ENCODE peak calls at places on chromosomes 7 and 10, in ten cellular contexts. P is heart left ventricle, U is upper lobe of right lung, D is cardiac muscle cell, Q is tibial nerve, X is lung, W is body of pancreas, A is neural progenitor cell, B is Peyer's patch, G is IMR-90. L is an unnamed sample.

GRCh38 chr10:1625079-1625478 is 112.2 kb downstream of the ADARB2 start:
- DNase-seq in W (no peak), X (no peak), U (peak; percentile 29), D (no peak), A (no peak), G (no peak), B (no peak), P (no peak), Q (no peak), L (no peak)

GRCh38 chr7:77327067-77327931 is 88.8 kb downstream of the GSAP start:
- DNase-seq in W (peak; percentile 31), P (no peak), A (no peak), X (peak; percentile 46), G (peak; percentile 91), U (peak; percentile 79), Q (no peak), B (no peak), D (peak; percentile 86), L (peak; percentile 89)

GRCh38 chr7:137081694-137082093 is 213.2 kb downstream of the CHRM2 start:
- DNase-seq in B (peak; percentile 46), W (peak; percentile 35), D (peak; percentile 97), X (peak; percentile 45), Q (no peak), P (peak; percentile 77), A (no peak), G (peak; percentile 98), U (no peak), L (no peak)

GRCh38 chr7:44650772-44651171 is 44.3 kb downstream of the OGDH start:
- DNase-seq in D (no peak), U (no peak), X (no peak), A (no peak), W (no peak), G (no peak), B (peak; percentile 31), Q (no peak), P (peak; percentile 72), L (no peak)

GRCh38 chr7:78563186-78563585 is 764.6 kb downstream of the PHTF2 start:
- DNase-seq in A (no peak), G (no peak), U (no peak), P (no peak), Q (no peak), D (no peak), X (no peak), B (no peak), W (no peak), L (no peak)

GRCh38 chr10:13651969-13652720 is 65.4 kb downstream of the PRPF18 start:
- DNase-seq in U (no peak), G (no peak), B (no peak), P (no peak), W (no peak), D (no peak), A (no peak), X (no peak), Q (no peak), L (no peak)

GRCh38 chr10:103021897-103022286 is 103.8 kb downstream of the CNNM2 start:
- DNase-seq in A (no peak), U (no peak), D (peak; percentile 21), Q (no peak), W (no peak), G (peak; percentile 97), X (no peak), P (no peak), B (no peak), L (no peak)

GRCh38 chr10:99676435-99676834 is 17.1 kb downstream of the ENTPD7 start:
- DNase-seq in G (peak; percentile 94), W (no peak), U (no peak), Q (no peak), X (no peak), A (no peak), D (peak; percentile 79), P (no peak), B (no peak), L (no peak)

GRCh38 chr7:45147858-45148652 is 9.5 kb upstream of the RAMP3 start:
- DNase-seq in W (no peak), A (no peak), U (peak; percentile 60), X (no peak), B (no peak), P (no peak), D (peak; percentile 11), G (no peak), Q (no peak), L (peak; percentile 53)

GRCh38 chr10:132997517-132998265 is 55.3 kb upstream of the CFAP46 start:
- DNase-seq in X (no peak), U (no peak), A (no peak), Q (no peak), B (no peak), W (no peak), D (no peak), P (no peak), G (no peak), L (no peak)

GRCh38 chr10:117364121-117364960 is 10.9 kb downstream of the PDZD8 start:
- DNase-seq in A (no peak), P (no peak), Q (no peak), B (no peak), W (no peak), G (peak; percentile 36), D (peak; percentile 60), U (no peak), X (no peak), L (no peak)

GRCh38 chr10:117366741-117367140 is 8.5 kb downstream of the PDZD8 start:
- DNase-seq in W (no peak), Q (no peak), A (no peak), X (no peak), P (no peak), D (no peak), U (no peak), B (no peak), G (no peak), L (no peak)

GRCh38 chr10:117365612-117366011 is 9.6 kb downstream of the PDZD8 start:
- DNase-seq in U (no peak), Q (no peak), G (no peak), P (no peak), A (no peak), W (peak; percentile 87), X (peak; percentile 50), D (no peak), B (peak; percentile 57), L (no peak)

GRCh38 chr10:117370205-117370604 is 5.0 kb downstream of the PDZD8 start:
- DNase-seq in Q (no peak), G (peak; percentile 66), U (no peak), P (no peak), A (no peak), D (peak; percentile 22), B (no peak), X (no peak), W (no peak), L (no peak)

DNA sequence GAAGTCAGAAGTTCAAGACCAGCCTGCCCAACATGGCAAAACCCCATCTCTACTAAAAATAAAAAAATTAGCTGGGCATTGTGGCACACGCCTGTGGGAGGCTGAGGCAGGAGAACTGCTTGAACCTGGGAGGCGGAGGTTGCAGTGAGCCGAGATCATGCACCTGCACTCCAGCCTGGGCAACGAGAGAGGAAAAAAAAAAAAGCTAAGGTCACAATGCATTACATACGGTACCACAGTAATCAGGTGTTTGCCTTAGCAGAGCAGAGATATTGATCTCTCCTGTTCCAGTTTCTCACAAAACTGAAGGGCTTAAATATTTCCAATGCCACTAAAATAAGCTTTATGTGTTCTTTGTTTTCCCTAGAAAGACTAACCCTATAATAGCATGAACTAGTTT is 7.5 kb downstream of the PDZD8 start:
- DNase-seq in A (no peak), X (no peak), G (no peak), P (no peak), D (no peak), U (no peak), B (no peak), Q (no peak), W (no peak), L (no peak)
- H3K4me1 ChIP-seq in A (peaks cover 10% of the 10 kb centered on the region), X (peaks cover 5% of the 10 kb centered on the region), G (no peaks in the 10 kb centered on the region), P (peaks cover 71% of the 10 kb centered on the region), D (peaks cover 8% of the 10 kb centered on the region), U (peaks cover 36% of the 10 kb centered on the region), B (peaks cover 22% of the 10 kb centered on the region), Q (peaks cover 28% of the 10 kb centered on the region), W (peaks cover 75% of the 10 kb centered on the region), L (peaks cover 61% of the 10 kb centered on the region)

DNA sequence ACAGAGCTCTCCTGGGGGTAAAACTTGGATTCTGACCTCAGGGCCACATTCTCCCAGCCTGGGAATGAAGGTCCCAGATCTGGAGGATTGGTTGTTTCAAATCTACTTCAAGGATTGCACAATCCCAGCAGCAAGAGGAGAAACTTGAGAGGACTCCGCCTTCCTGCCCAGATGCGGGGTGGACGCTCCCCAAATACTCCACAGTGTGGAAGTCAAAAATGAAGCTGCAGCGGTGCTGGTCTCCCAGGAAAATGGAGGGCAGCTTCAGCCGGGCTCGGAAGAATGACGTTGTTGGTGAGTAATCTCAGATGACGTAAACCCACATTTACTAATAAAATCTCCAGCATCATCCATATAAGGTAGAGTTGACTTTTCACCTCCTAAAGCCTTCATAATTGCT is 31.5 kb upstream of the PPP2R2D start:
- DNase-seq in P (no peak), X (no peak), G (no peak), B (no peak), U (peak; percentile 43), A (no peak), W (no peak), Q (no peak), D (no peak), L (no peak)
- H3K4me3 ChIP-seq in P (no peak overlapping the region), X (no peak overlapping the region), G (no peak overlapping the region), B (no peak overlapping the region), U (no peak overlapping the region), A (no peak overlapping the region), W (no peak overlapping the region), Q (no peak overlapping the region), D (no peak overlapping the region), L (no peak overlapping the region)

DNA sequence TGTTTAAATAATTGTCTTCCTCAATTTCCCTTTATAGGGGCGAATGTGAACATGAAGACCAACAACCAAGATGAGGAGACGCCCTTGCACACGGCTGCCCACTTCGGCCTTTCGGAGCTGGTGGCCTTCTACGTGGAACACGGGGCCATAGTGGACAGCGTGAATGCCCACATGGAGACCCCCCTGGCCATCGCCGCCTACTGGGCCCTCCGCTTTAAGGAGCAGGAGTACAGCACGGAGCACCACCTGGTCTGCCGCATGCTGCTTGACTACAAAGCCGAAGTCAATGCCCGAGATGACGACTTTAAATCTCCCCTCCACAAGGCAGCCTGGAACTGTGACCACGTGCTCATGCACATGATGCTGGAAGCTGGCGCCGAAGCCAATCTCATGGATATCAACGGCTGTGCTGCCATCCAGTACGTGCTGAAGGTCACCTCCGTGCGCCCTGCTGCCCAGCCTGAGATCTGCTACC is 42.1 kb downstream of the ASB4 start:
- DNase-seq in X (no peak), D (no peak), W (peak; percentile 21), U (no peak), P (no peak), G (no peak), Q (no peak), B (no peak), A (no peak), L (no peak)
- TF ChIP-seq CTCF in X (no peak), D (no peak), W (no peak), U (no peak), P (peak; percentile 31), G (no peak), Q (no peak), B (no peak), A (no peak), L (peak; percentile 50)

DNA sequence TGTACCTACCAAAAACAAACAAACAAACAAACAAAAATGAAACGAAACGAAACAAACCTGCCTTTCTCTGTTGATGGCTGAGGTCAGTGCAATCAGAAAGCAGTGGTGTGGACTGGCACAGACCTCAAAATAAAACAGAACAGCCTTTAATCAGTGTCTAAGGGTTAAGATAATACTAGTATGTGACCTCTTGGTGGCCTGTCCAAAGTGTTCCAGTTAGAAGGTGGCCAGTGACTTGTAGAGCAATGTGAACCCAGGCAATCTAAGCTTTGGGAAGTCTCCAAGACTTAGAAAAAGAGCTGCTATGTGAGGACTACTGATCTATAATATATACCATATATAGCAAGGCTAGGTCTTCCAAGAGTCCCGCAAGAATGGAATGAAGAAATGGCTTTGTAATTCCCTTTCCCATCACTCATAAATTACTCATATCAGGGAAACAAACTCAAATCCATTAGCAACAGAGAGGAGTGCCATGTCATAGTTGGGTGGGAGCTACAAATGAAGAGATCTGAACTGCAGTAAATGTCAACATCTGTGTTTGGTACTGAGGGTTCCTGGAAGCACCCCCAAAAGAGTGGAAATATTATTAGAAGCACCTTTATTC is 28.1 kb downstream of the ABLIM1 start:
- DNase-seq in X (no peak), B (no peak), W (no peak), P (no peak), D (no peak), G (peak; percentile 45), Q (no peak), A (no peak), U (no peak), L (no peak)
- H3K4me1 ChIP-seq in X (peaks cover 30% of the 10 kb centered on the region), B (peaks cover 7% of the 10 kb centered on the region), W (peaks cover 29% of the 10 kb centered on the region), P (peaks cover 47% of the 10 kb centered on the region), D (peaks cover 71% of the 10 kb centered on the region), G (peaks cover 9% of the 10 kb centered on the region), Q (peaks cover 13% of the 10 kb centered on the region), A (peaks cover 18% of the 10 kb centered on the region), U (peaks cover 28% of the 10 kb centered on the region), L (peaks cover 27% of the 10 kb centered on the region)